ENCODE peak calls at places on chromosomes 11 and 22, in nine cellular contexts. I is SK-N-SH, C is RWPE1, M is heart left ventricle, K is colonic mucosa, P is HFFc6, Q is body of pancreas, H is tibial artery, S is GM12865. R is an unnamed sample.
A peak's percentile ranks its signal among the peaks of the same experiment; 100 is the strongest.

GRCh38 chr11:134376150-134376921 is 35.7 kb downstream of the B3GAT1 start:
- DNase-seq in H (no peak), M (no peak), K (no peak), S (no peak), C (no peak), I (no peak), P (no peak), Q (no peak), R (peak; percentile 36)

GRCh38 chr22:42928969-42929837 is 72.1 kb upstream of the ARFGAP3 start:
- DNase-seq in M (no peak), C (no peak), I (no peak), K (no peak), Q (peak; percentile 57), S (peak; percentile 60), H (peak; percentile 85), P (no peak), R (no peak)

GRCh38 chr11:7793233-7793632 is 3.5 kb downstream of the OR5P2 start:
- DNase-seq in M (no peak), I (no peak), Q (no peak), H (no peak), S (no peak), C (no peak), P (no peak), K (no peak), R (no peak)

GRCh38 chr22:46122511-46122971 is 27.8 kb upstream of the PPARA start:
- DNase-seq in S (peak; percentile 74), K (peak; percentile 82), C (peak; percentile 58), M (peak; percentile 73), H (peak; percentile 69), I (peak; percentile 95), Q (peak; percentile 80), P (no peak), R (peak; percentile 88)

GRCh38 chr22:30314918-30315317 is 11.8 kb downstream of the TBC1D10A start:
- DNase-seq in P (no peak), C (no peak), K (no peak), H (no peak), I (no peak), S (peak; percentile 87), M (no peak), Q (no peak), R (no peak)

GRCh38 chr22:30969532-30970355 is 679 bp downstream of the TUG1 start:
- DNase-seq in K (peak; percentile 53), P (peak; percentile 1), S (peak; percentile 80), Q (no peak), I (no peak), C (peak; percentile 16), H (peak; percentile 29), M (peak; percentile 52), R (peak; percentile 64)

GRCh38 chr11:28887681-28888080 is 779.5 kb downstream of the METTL15 start:
- DNase-seq in M (no peak), K (no peak), P (no peak), C (no peak), I (no peak), S (no peak), H (no peak), Q (no peak), R (no peak)

GRCh38 chr22:23110190-23110921 is 31.4 kb downstream of the RSPH14 start:
- DNase-seq in Q (no peak), I (peak; percentile 73), S (no peak), P (no peak), K (no peak), M (no peak), C (no peak), H (no peak), R (no peak)

GRCh38 chr11:19432370-19433163 is 191.8 kb upstream of the E2F8 start:
- DNase-seq in I (no peak), C (no peak), S (peak; percentile 81), K (no peak), P (peak; percentile 53), H (peak; percentile 53), Q (no peak), M (no peak), R (no peak)

GRCh38 chr11:45178890-45179663 is 32.6 kb downstream of the PRDM11 start:
- DNase-seq in C (peak; percentile 69), P (peak; percentile 57), H (no peak), M (no peak), S (peak; percentile 17), Q (no peak), K (no peak), I (no peak), R (no peak)

GRCh38 chr11:65209711-65210360 is 28.1 kb downstream of the CAPN1 start:
- DNase-seq in S (no peak), I (no peak), P (no peak), M (no peak), Q (peak; percentile 2), C (no peak), K (no peak), H (no peak), R (peak; percentile 50)

GRCh38 chr11:66004186-66004585 is 1.9 kb downstream of the BANF1 start:
- DNase-seq in C (no peak), K (no peak), I (no peak), Q (no peak), H (no peak), P (no peak), S (no peak), M (no peak), R (no peak)

DNA sequence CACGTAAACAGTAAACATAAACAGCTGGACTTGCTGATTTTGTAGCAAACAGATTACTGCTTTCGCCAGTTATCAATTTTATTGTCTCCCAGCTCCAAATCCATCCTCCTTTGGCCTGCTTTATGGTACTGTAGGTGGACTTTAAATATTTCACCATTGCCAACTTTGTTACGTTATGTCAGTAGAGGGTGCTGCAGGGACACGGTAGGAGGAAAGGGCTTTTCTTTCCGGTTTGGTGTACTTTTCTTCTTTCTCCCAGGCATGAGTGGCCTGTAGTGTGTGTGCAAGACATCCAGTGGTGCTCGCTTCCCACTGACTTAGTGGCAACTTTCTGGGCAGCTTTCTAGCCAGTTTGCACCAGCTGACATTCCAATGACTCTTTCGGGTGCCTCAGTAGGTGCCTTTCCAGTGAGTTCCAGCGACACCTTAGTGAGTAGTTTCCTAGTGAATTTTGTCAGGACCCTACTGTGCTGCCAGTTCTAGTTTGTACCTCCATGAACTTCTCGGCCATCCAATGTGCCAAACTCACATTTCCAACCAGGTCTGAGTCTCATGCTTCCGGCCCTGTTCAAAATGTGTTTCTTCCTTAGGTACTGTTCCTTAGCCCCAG is 267.6 kb upstream of the TENM4 start:
- DNase-seq in Q (peak; percentile 7), C (peak; percentile 58), K (peak; percentile 26), H (no peak), S (peak; percentile 43), P (peak; percentile 47), I (peak; percentile 29), M (no peak), R (no peak)
- TF ChIP-seq CTCF in Q (peak; percentile 42), C (peak; percentile 25), K (peak; percentile 35), H (no peak), S (peak; percentile 60), P (peak; percentile 79), I (peak; percentile 55), M (peak; percentile 29), R (no peak)

DNA sequence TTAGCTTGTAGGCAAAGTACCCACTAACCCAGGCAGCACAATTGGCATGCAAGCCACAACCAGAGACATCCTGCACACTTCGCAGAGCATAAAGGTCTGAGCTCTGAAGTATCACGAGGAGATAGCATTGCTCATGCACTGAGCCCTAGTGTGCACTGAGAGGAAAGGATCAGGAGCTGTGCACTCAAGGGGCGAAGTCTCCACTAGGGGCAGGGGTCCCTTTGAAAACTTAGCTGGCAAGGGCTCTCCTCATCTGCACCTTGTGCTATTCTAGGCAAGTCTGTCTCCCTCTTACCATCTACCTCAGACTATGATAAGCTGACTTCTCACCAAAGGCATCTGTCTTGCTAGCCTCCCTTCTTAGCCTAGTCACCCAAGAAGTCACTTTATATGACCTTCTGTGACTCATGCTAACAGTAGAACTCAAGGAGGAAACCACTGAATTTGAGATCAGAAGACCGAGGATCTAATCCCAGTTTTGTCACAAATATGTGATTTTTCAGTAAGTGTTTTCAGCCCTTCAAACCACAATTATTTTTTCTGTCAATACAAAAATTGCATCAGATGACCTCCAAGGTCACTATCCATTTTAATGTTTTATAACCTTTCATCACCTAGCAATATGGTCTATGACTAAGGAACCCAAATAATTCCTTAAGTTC is 1078.0 kb downstream of the NTM start:
- DNase-seq in H (no peak), Q (no peak), I (no peak), P (peak; percentile 49), C (no peak), S (no peak), K (no peak), M (no peak), R (no peak)
- TF ChIP-seq CTCF in H (no peak), Q (no peak), I (no peak), P (peak; percentile 22), C (no peak), S (no peak), K (no peak), M (no peak), R (no peak)

DNA sequence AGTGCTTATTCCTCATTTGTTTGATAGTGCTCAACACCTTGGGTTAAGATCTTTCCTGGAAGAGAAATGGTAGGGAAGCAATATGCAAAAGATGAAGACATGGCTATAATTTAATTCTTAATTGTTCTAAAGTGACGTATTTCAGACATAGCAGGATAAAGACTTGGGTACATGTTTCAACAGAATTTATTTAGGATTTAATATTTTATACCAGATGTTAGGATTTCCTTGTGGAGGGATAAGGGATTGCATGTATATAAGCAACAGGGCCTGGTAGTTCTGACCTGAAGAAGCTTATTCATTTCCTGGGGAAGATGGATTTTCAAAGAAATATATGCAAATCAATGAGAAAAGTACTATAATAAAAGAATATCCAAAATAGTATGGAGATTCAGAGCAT is 163.8 kb downstream of the FAT3 start:
- DNase-seq in C (no peak), S (no peak), M (no peak), K (no peak), H (no peak), P (no peak), Q (no peak), I (no peak), R (no peak)
- TF ChIP-seq CTCF in C (no peak), S (no peak), M (peak; percentile 31), K (no peak), H (peak; percentile 21), P (peak; percentile 58), Q (no peak), I (peak; percentile 50), R (no peak)

GRCh38 chr11:21928834-21929233 is 264.1 kb upstream of the ANO5 start:
- DNase-seq in M (no peak), K (no peak), C (no peak), H (no peak), I (no peak), P (no peak), S (no peak), Q (no peak), R (no peak)

GRCh38 chr11:21927628-21928027 is 265.3 kb upstream of the ANO5 start:
- DNase-seq in P (no peak), S (no peak), I (no peak), C (no peak), Q (peak; percentile 7), H (no peak), M (no peak), K (no peak), R (no peak)

GRCh38 chr11:21931436-21932101 is 261.3 kb upstream of the ANO5 start:
- DNase-seq in S (no peak), M (no peak), H (no peak), K (no peak), I (no peak), Q (no peak), C (no peak), P (no peak), R (no peak)

DNA sequence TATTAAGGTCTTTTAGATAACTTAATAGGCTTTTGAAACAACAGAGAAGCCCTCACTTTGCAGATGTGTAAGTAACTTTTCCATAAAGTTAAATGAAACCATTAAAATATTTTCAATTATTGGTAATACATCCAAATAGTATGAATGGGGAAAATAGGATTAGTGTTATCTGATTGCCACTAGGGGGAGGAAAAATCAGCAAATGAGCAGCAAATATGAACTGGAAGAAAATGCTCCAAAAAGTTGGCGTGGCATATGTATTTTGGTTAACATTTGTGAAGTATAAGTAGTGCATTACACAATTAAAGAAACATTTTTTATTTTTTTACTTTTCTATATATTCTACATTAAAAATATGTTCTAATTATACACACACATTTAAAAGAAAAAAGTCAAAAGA is 259.8 kb upstream of the ANO5 start:
- DNase-seq in H (no peak), S (peak; percentile 1), M (no peak), Q (no peak), K (no peak), P (no peak), I (peak; percentile 17), C (peak; percentile 4), R (no peak)
- TF ChIP-seq CTCF in H (peak; percentile 33), S (no peak), M (peak; percentile 45), Q (peak; percentile 70), K (no peak), P (peak; percentile 60), I (peak; percentile 42), C (peak; percentile 49), R (no peak)

R was measured in sigmoid colon.